ENCODE peak calls at places on chromosome 20, in seven cellular contexts. F, N, O, S, H, B and M are unnamed samples.

GRCh38 chr20:618980-619379 is 8.9 kb upstream of the TCF15 start:
- DNase-seq in F (no peak), N (no peak), O (no peak), S (no peak), H (peak; percentile 88), B (no peak), M (no peak)

GRCh38 chr20:49270177-49270576 is 7.7 kb downstream of the ZNFX1 start:
- DNase-seq in F (no peak), N (peak; percentile 39), O (no peak), S (no peak), H (no peak), B (peak; percentile 46), M (no peak)

GRCh38 chr20:41643504-41643938 is 25.3 kb upstream of the CHD6 start:
- DNase-seq in F (no peak), N (peak; percentile 80), O (peak; percentile 51), S (peak; percentile 91), H (no peak), B (peak; percentile 33), M (no peak)

GRCh38 chr20:1508576-1508975 is 17.4 kb upstream of the SIRPB2 start:
- DNase-seq in F (no peak), N (no peak), O (no peak), S (no peak), H (no peak), B (no peak), M (no peak)

GRCh38 chr20:56924976-56925695 is 296.0 kb downstream of the TFAP2C start:
- DNase-seq in F (peak; percentile 79), N (no peak), O (peak; percentile 87), S (peak; percentile 93), H (no peak), B (peak; percentile 25), M (peak; percentile 98)

GRCh38 chr20:53737404-53738038 is 143.9 kb upstream of the ZNF217 start:
- DNase-seq in F (no peak), N (no peak), O (no peak), S (no peak), H (no peak), B (peak; percentile 17), M (no peak)

GRCh38 chr20:21102252-21102609 is 3.9 kb downstream of the LINC00237 start:
- DNase-seq in F (no peak), N (no peak), O (peak; percentile 57), S (peak; percentile 74), H (no peak), B (no peak), M (no peak)

GRCh38 chr20:45373353-45374100 is 4.6 kb downstream of the TP53TG5 start:
- DNase-seq in F (peak; percentile 70), N (peak; percentile 66), O (peak; percentile 90), S (peak; percentile 91), H (peak; percentile 73), B (peak; percentile 80), M (peak; percentile 63)

GRCh38 chr20:21702553-21703467 is 2.7 kb upstream of the PAX1 start:
- DNase-seq in F (no peak), N (peak; percentile 3), O (peak; percentile 91), S (peak; percentile 90), H (peak; percentile 31), B (peak; percentile 11), M (peak; percentile 86)

DNA sequence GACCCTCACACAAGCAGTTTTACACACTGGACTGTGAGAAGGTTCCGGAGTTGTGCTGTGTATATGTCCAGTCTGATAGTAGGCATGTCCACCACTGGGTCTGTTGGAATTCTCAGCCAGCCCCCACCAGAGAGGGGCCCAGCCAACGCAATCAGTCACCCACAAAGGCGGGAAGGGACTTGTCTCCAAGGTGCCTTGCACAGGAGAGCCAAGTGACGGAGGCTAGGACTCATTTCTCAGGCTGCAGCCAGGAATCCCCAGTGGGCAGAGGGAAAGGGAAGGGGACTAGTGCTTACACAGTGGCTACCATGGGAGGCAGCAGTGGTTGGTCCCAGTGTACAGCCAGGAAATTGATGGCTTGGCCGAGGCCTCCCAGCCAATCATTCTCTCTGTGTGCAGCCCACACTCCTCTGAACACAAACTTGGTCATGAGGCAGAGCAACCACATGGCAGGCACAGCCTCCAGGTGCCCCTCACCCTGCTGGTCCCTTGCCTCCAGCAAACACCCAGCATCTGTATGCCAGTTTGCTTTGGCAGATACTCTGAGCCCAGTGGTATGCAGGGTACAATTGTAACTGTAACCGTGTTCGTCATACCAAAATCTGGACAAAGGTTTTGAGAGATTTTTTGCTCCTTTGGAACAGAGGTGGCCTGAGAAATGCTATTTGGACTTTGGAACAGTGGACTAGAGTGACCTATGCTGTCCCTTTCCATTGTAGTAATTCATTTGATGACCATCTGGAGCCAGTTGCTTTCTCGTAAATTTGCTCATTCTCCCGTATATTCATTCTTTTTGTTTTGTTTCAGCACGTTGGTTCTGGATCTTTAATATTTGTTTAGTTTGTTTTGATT is 72.9 kb upstream of the MYL9 start:
- DNase-seq in F (no peak), N (no peak), O (no peak), S (no peak), H (no peak), B (no peak), M (no peak)
- H3K4ac ChIP-seq in F (no peak overlapping the region), N (no peak overlapping the region), O (no peak overlapping the region), S (no peak overlapping the region), H (peak overlapping the region; percentile 84), B (no peak overlapping the region), M (no peak overlapping the region)

GRCh38 chr20:59411191-59411988 is 111.0 kb downstream of the EDN3 start:
- DNase-seq in F (no peak), N (no peak), O (no peak), S (no peak), H (no peak), B (no peak), M (no peak)
- H3K23ac ChIP-seq in F (no peak overlapping the region), N (no peak overlapping the region), O (no peak overlapping the region), S (no peak overlapping the region), H (no peak overlapping the region), B (no peak overlapping the region), M (no peak overlapping the region)

DNA sequence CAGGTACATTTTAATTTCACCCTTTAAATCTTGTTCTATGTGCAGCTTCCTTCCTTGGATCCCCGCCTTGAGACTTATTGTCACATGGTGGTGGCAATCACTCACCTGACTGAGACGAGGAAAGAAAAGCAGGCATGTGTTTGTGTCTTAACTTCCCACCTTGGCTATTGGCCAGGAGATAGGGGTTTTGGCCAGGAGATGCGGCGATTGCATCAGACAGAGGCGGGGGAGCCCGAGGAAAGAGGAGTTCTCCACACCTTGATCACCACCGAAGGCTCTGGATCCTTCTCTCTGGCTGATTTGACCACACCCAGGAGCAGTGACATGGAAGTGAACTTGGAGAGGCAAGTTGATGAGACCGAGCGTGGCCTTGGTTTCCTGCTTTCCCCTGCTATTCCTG is 49.7 kb upstream of the EYA2 start:
- DNase-seq in F (no peak), N (no peak), O (no peak), S (no peak), H (no peak), B (no peak), M (no peak)
- H2BK5ac ChIP-seq in F (no peak overlapping the region), N (no peak overlapping the region), O (no peak overlapping the region), S (no peak overlapping the region), H (no peak overlapping the region), B (no peak overlapping the region), M (peak overlapping the region; percentile 25)

GRCh38 chr20:61725966-61726365 is 339.7 kb downstream of the TAF4 start:
- DNase-seq in F (no peak), N (no peak), O (no peak), S (no peak), H (no peak), B (no peak), M (no peak)
- H3K4ac ChIP-seq in F (no peak overlapping the region), N (no peak overlapping the region), O (no peak overlapping the region), S (no peak overlapping the region), H (no peak overlapping the region), B (no peak overlapping the region), M (no peak overlapping the region)

DNA sequence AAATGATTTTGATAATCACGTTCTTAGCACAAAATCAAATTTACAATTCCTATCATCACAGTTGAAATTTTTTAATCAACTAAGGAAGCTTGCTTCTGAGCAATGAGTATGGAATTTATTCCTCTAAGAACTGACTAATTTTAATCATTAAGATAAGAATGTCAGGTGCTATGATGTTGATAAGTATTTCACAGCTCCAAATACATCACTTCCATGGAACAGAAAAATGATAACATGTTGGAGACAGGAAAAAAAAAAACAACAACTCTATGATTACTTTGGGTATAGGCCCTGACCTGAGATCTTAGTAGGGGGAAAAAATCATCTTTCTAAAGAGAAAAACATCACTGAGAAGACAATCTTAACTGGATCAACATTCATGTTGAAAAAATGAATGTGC is 89.4 kb upstream of the BMP2 start:
- DNase-seq in F (no peak), N (no peak), O (no peak), S (no peak), H (no peak), B (no peak), M (no peak)
- H3K23ac ChIP-seq in F (no peak overlapping the region), N (no peak overlapping the region), O (no peak overlapping the region), S (no peak overlapping the region), H (no peak overlapping the region), B (no peak overlapping the region), M (no peak overlapping the region)

DNA sequence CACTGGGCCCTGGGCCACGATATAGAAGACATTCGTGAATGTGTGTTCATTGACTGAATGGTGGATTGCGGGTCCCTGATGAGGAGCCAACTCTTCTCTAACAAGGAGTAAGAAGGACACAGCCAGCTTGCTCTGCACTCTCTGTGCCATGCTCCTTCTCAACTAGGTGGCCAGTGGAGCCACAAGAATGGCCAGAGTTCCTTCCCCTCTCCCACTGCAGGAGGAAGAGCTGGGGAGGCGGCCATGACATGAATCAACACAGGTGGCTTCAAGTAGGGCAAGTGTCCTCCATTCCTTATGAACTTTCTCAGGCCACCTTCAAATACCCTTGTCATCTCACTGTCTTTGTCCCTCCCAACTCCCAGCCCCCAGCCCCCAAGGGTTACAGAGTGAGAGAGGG is 305.7 kb downstream of the KIF16B start:
- DNase-seq in F (no peak), N (no peak), O (no peak), S (no peak), H (no peak), B (no peak), M (no peak)
- H2BK5ac ChIP-seq in F (no peak overlapping the region), N (no peak overlapping the region), O (no peak overlapping the region), S (no peak overlapping the region), H (no peak overlapping the region), B (no peak overlapping the region), M (no peak overlapping the region)

GRCh38 chr20:33569290-33570094 is 79.6 kb downstream of the CBFA2T2 start:
- DNase-seq in F (no peak), N (no peak), O (no peak), S (peak; percentile 34), H (no peak), B (no peak), M (no peak)

GRCh38 chr20:33568378-33569289 is 78.7 kb downstream of the CBFA2T2 start:
- DNase-seq in F (peak; percentile 89), N (no peak), O (peak; percentile 97), S (peak; percentile 77), H (no peak), B (no peak), M (peak; percentile 41)

GRCh38 chr20:33567949-33568348 is 78.1 kb downstream of the CBFA2T2 start:
- DNase-seq in F (no peak), N (no peak), O (no peak), S (no peak), H (no peak), B (no peak), M (no peak)

GRCh38 chr20:33566781-33567603 is 77.1 kb downstream of the CBFA2T2 start:
- DNase-seq in F (no peak), N (no peak), O (no peak), S (no peak), H (no peak), B (no peak), M (no peak)

DNA sequence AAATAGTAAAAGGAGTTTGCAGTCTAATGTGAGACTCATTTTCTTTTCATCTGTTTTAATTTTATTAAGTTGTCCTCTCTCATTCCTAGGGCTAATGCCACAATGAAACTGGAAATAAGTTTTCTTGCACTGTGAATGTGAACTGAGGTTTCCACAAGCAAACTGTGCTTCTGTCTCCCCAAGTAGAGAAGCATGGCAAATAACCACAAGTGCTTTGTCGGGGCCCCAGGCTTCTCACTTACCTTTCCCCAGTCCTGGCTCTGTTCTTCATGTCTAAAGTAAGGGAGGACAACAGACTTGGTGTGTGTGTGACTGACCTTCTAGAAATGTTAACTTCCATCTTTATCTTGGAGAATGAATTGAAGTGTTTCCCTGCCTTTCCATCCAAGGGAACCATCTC is 80.8 kb downstream of the CBFA2T2 start:
- DNase-seq in F (no peak), N (no peak), O (no peak), S (no peak), H (no peak), B (no peak), M (no peak)
- H3K4ac ChIP-seq in F (no peak overlapping the region), N (no peak overlapping the region), O (no peak overlapping the region), S (no peak overlapping the region), H (no peak overlapping the region), B (no peak overlapping the region), M (no peak overlapping the region)